ENCODE peak calls at places on chromosomes 2 and 18, in seven cellular contexts. One of them, this sample, is unnamed.

GRCh38 chr2:238174701-238175100 is 15.9 kb downstream of the ERFE start:
- DNase-seq in Karpas-422: no peak
- DNase-seq in cardiac muscle cell: no peak
- DNase-seq in IMR-90: no peak
- DNase-seq in esophagus squamous epithelium: no peak
- DNase-seq in naive thymus-derived CD4-positive, alpha-beta T cell: no peak
- DNase-seq in left ventricle myocardium inferior: no peak
- DNase-seq in this sample: no peak

GRCh38 chr2:151946856-151947523 is 118.8 kb upstream of the ARL5A start:
- DNase-seq in cardiac muscle cell: peak; percentile 68
- DNase-seq in naive thymus-derived CD4-positive, alpha-beta T cell: peak; percentile 19
- DNase-seq in Karpas-422: peak; percentile 76
- DNase-seq in left ventricle myocardium inferior: no peak
- DNase-seq in esophagus squamous epithelium: no peak
- DNase-seq in IMR-90: peak; percentile 1
- DNase-seq in this sample: peak; percentile 37

GRCh38 chr2:145184741-145185671 is 665.1 kb upstream of the ZEB2 start:
- DNase-seq in cardiac muscle cell: no peak
- DNase-seq in esophagus squamous epithelium: no peak
- DNase-seq in left ventricle myocardium inferior: no peak
- DNase-seq in IMR-90: peak; percentile 62
- DNase-seq in Karpas-422: no peak
- DNase-seq in naive thymus-derived CD4-positive, alpha-beta T cell: no peak
- DNase-seq in this sample: no peak

GRCh38 chr2:126115975-126116374 is 540.0 kb upstream of the GYPC start:
- DNase-seq in Karpas-422: no peak
- DNase-seq in left ventricle myocardium inferior: no peak
- DNase-seq in IMR-90: no peak
- DNase-seq in cardiac muscle cell: no peak
- DNase-seq in esophagus squamous epithelium: no peak
- DNase-seq in naive thymus-derived CD4-positive, alpha-beta T cell: no peak
- DNase-seq in this sample: no peak

GRCh38 chr2:219995409-219995808 is 368.0 kb downstream of the SLC4A3 start:
- DNase-seq in IMR-90: no peak
- DNase-seq in Karpas-422: no peak
- DNase-seq in left ventricle myocardium inferior: no peak
- DNase-seq in cardiac muscle cell: no peak
- DNase-seq in esophagus squamous epithelium: no peak
- DNase-seq in naive thymus-derived CD4-positive, alpha-beta T cell: no peak
- DNase-seq in this sample: no peak

GRCh38 chr2:202378001-202378400 is 1.9 kb downstream of the BMPR2 start:
- DNase-seq in esophagus squamous epithelium: no peak
- DNase-seq in Karpas-422: no peak
- DNase-seq in cardiac muscle cell: no peak
- DNase-seq in left ventricle myocardium inferior: no peak
- DNase-seq in IMR-90: no peak
- DNase-seq in naive thymus-derived CD4-positive, alpha-beta T cell: no peak
- DNase-seq in this sample: no peak

GRCh38 chr18:4454548-4455112 is 477 bp downstream of the DLGAP1 start:
- DNase-seq in cardiac muscle cell: no peak
- DNase-seq in IMR-90: no peak
- DNase-seq in naive thymus-derived CD4-positive, alpha-beta T cell: no peak
- DNase-seq in left ventricle myocardium inferior: no peak
- DNase-seq in Karpas-422: no peak
- DNase-seq in esophagus squamous epithelium: no peak
- DNase-seq in this sample: no peak

GRCh38 chr2:43531251-43531650 is 64.6 kb downstream of the THADA start:
- DNase-seq in IMR-90: no peak
- DNase-seq in naive thymus-derived CD4-positive, alpha-beta T cell: no peak
- DNase-seq in cardiac muscle cell: no peak
- DNase-seq in left ventricle myocardium inferior: no peak
- DNase-seq in esophagus squamous epithelium: no peak
- DNase-seq in Karpas-422: no peak
- DNase-seq in this sample: no peak

GRCh38 chr2:56185101-56185581 is 1.4 kb downstream of the CCDC85A start:
- DNase-seq in cardiac muscle cell: peak; percentile 33
- DNase-seq in Karpas-422: no peak
- DNase-seq in IMR-90: no peak
- DNase-seq in left ventricle myocardium inferior: peak; percentile 48
- DNase-seq in naive thymus-derived CD4-positive, alpha-beta T cell: no peak
- DNase-seq in esophagus squamous epithelium: no peak
- DNase-seq in this sample: no peak

GRCh38 chr18:6328624-6329016 is 86.1 kb downstream of the L3MBTL4 start:
- DNase-seq in IMR-90: no peak
- DNase-seq in left ventricle myocardium inferior: no peak
- DNase-seq in cardiac muscle cell: no peak
- DNase-seq in naive thymus-derived CD4-positive, alpha-beta T cell: no peak
- DNase-seq in Karpas-422: no peak
- DNase-seq in esophagus squamous epithelium: no peak
- DNase-seq in this sample: no peak

GRCh38 chr18:6327895-6328623 is 86.7 kb downstream of the L3MBTL4 start:
- DNase-seq in Karpas-422: no peak
- DNase-seq in cardiac muscle cell: no peak
- DNase-seq in naive thymus-derived CD4-positive, alpha-beta T cell: no peak
- DNase-seq in IMR-90: no peak
- DNase-seq in left ventricle myocardium inferior: no peak
- DNase-seq in esophagus squamous epithelium: no peak
- DNase-seq in this sample: no peak

GRCh38 chr18:6326566-6326965 is 88.1 kb downstream of the L3MBTL4 start:
- DNase-seq in naive thymus-derived CD4-positive, alpha-beta T cell: no peak
- DNase-seq in left ventricle myocardium inferior: no peak
- DNase-seq in Karpas-422: no peak
- DNase-seq in cardiac muscle cell: no peak
- DNase-seq in IMR-90: no peak
- DNase-seq in esophagus squamous epithelium: no peak
- DNase-seq in this sample: no peak

GRCh38 chr18:6323319-6323889 is 91.3 kb downstream of the L3MBTL4 start:
- DNase-seq in Karpas-422: no peak
- DNase-seq in IMR-90: no peak
- DNase-seq in naive thymus-derived CD4-positive, alpha-beta T cell: no peak
- DNase-seq in cardiac muscle cell: no peak
- DNase-seq in left ventricle myocardium inferior: no peak
- DNase-seq in esophagus squamous epithelium: no peak
- DNase-seq in this sample: no peak

GRCh38 chr18:6327485-6327884 is 87.2 kb downstream of the L3MBTL4 start:
- DNase-seq in left ventricle myocardium inferior: no peak
- DNase-seq in cardiac muscle cell: no peak
- DNase-seq in esophagus squamous epithelium: no peak
- DNase-seq in IMR-90: no peak
- DNase-seq in naive thymus-derived CD4-positive, alpha-beta T cell: no peak
- DNase-seq in Karpas-422: no peak
- DNase-seq in this sample: no peak
- H3K36me3 ChIP-seq in left ventricle myocardium inferior: peaks cover 5% of the 10 kb centered on the region
- H3K36me3 ChIP-seq in cardiac muscle cell: no peaks in the 10 kb centered on the region
- H3K36me3 ChIP-seq in esophagus squamous epithelium: no peaks in the 10 kb centered on the region
- H3K36me3 ChIP-seq in IMR-90: no peaks in the 10 kb centered on the region
- H3K36me3 ChIP-seq in naive thymus-derived CD4-positive, alpha-beta T cell: no peaks in the 10 kb centered on the region
- H3K36me3 ChIP-seq in Karpas-422: no peaks in the 10 kb centered on the region
- H3K36me3 ChIP-seq in this sample: no peaks in the 10 kb centered on the region

GRCh38 chr2:73133566-73134227 is 20.9 kb upstream of the RAB11FIP5 start:
- DNase-seq in naive thymus-derived CD4-positive, alpha-beta T cell: no peak
- DNase-seq in cardiac muscle cell: no peak
- DNase-seq in Karpas-422: no peak
- DNase-seq in left ventricle myocardium inferior: no peak
- DNase-seq in esophagus squamous epithelium: no peak
- DNase-seq in IMR-90: no peak
- DNase-seq in this sample: no peak

GRCh38 chr2:73134471-73134870 is 21.7 kb upstream of the RAB11FIP5 start:
- DNase-seq in cardiac muscle cell: no peak
- DNase-seq in IMR-90: peak; percentile 16
- DNase-seq in Karpas-422: no peak
- DNase-seq in left ventricle myocardium inferior: no peak
- DNase-seq in esophagus squamous epithelium: no peak
- DNase-seq in naive thymus-derived CD4-positive, alpha-beta T cell: no peak
- DNase-seq in this sample: no peak

GRCh38 chr2:73130790-73131189 is 18.0 kb upstream of the RAB11FIP5 start:
- DNase-seq in IMR-90: no peak
- DNase-seq in Karpas-422: no peak
- DNase-seq in esophagus squamous epithelium: no peak
- DNase-seq in naive thymus-derived CD4-positive, alpha-beta T cell: no peak
- DNase-seq in left ventricle myocardium inferior: no peak
- DNase-seq in cardiac muscle cell: no peak
- DNase-seq in this sample: no peak

GRCh38 chr2:73131807-73132206 is 19.1 kb upstream of the RAB11FIP5 start:
- DNase-seq in esophagus squamous epithelium: no peak
- DNase-seq in Karpas-422: no peak
- DNase-seq in cardiac muscle cell: no peak
- DNase-seq in left ventricle myocardium inferior: no peak
- DNase-seq in naive thymus-derived CD4-positive, alpha-beta T cell: no peak
- DNase-seq in IMR-90: no peak
- DNase-seq in this sample: no peak

GRCh38 chr2:73135236-73135635 is 22.5 kb upstream of the RAB11FIP5 start:
- DNase-seq in left ventricle myocardium inferior: no peak
- DNase-seq in IMR-90: no peak
- DNase-seq in naive thymus-derived CD4-positive, alpha-beta T cell: no peak
- DNase-seq in esophagus squamous epithelium: no peak
- DNase-seq in cardiac muscle cell: no peak
- DNase-seq in Karpas-422: no peak
- DNase-seq in this sample: no peak
- H3K4me1 ChIP-seq in left ventricle myocardium inferior: no peaks in the 10 kb centered on the region
- H3K4me1 ChIP-seq in IMR-90: no peaks in the 10 kb centered on the region
- H3K4me1 ChIP-seq in naive thymus-derived CD4-positive, alpha-beta T cell: no peaks in the 10 kb centered on the region
- H3K4me1 ChIP-seq in esophagus squamous epithelium: no peaks in the 10 kb centered on the region
- H3K4me1 ChIP-seq in cardiac muscle cell: no peaks in the 10 kb centered on the region
- H3K4me1 ChIP-seq in Karpas-422: no peaks in the 10 kb centered on the region
- H3K4me1 ChIP-seq in this sample: no peaks in the 10 kb centered on the region

GRCh38 chr18:76371301-76371700 is 123.7 kb downstream of the ZNF516 start:
- DNase-seq in left ventricle myocardium inferior: no peak
- DNase-seq in cardiac muscle cell: no peak
- DNase-seq in naive thymus-derived CD4-positive, alpha-beta T cell: no peak
- DNase-seq in Karpas-422: no peak
- DNase-seq in IMR-90: no peak
- DNase-seq in esophagus squamous epithelium: no peak
- DNase-seq in this sample: no peak

GRCh38 chr18:76369791-76370555 is 125.1 kb downstream of the ZNF516 start:
- DNase-seq in Karpas-422: no peak
- DNase-seq in naive thymus-derived CD4-positive, alpha-beta T cell: no peak
- DNase-seq in left ventricle myocardium inferior: no peak
- DNase-seq in cardiac muscle cell: no peak
- DNase-seq in esophagus squamous epithelium: no peak
- DNase-seq in IMR-90: no peak
- DNase-seq in this sample: no peak

GRCh38 chr18:76371804-76372203 is 123.2 kb downstream of the ZNF516 start:
- DNase-seq in naive thymus-derived CD4-positive, alpha-beta T cell: no peak
- DNase-seq in cardiac muscle cell: no peak
- DNase-seq in Karpas-422: no peak
- DNase-seq in esophagus squamous epithelium: no peak
- DNase-seq in IMR-90: no peak
- DNase-seq in left ventricle myocardium inferior: no peak
- DNase-seq in this sample: no peak

GRCh38 chr18:76367168-76367785 is 127.8 kb downstream of the ZNF516 start:
- DNase-seq in cardiac muscle cell: no peak
- DNase-seq in IMR-90: no peak
- DNase-seq in Karpas-422: no peak
- DNase-seq in left ventricle myocardium inferior: no peak
- DNase-seq in naive thymus-derived CD4-positive, alpha-beta T cell: no peak
- DNase-seq in esophagus squamous epithelium: no peak
- DNase-seq in this sample: no peak

GRCh38 chr18:76368976-76369375 is 126.1 kb downstream of the ZNF516 start:
- DNase-seq in Karpas-422: no peak
- DNase-seq in naive thymus-derived CD4-positive, alpha-beta T cell: no peak
- DNase-seq in esophagus squamous epithelium: no peak
- DNase-seq in left ventricle myocardium inferior: no peak
- DNase-seq in cardiac muscle cell: no peak
- DNase-seq in IMR-90: no peak
- DNase-seq in this sample: no peak
- H3K27ac ChIP-seq in Karpas-422: no peak overlapping the region
- H3K27ac ChIP-seq in naive thymus-derived CD4-positive, alpha-beta T cell: no peak overlapping the region
- H3K27ac ChIP-seq in esophagus squamous epithelium: no peak overlapping the region
- H3K27ac ChIP-seq in left ventricle myocardium inferior: no peak overlapping the region
- H3K27ac ChIP-seq in cardiac muscle cell: no peak overlapping the region
- H3K27ac ChIP-seq in IMR-90: no peak overlapping the region
- H3K27ac ChIP-seq in this sample: no peak overlapping the region

DNA sequence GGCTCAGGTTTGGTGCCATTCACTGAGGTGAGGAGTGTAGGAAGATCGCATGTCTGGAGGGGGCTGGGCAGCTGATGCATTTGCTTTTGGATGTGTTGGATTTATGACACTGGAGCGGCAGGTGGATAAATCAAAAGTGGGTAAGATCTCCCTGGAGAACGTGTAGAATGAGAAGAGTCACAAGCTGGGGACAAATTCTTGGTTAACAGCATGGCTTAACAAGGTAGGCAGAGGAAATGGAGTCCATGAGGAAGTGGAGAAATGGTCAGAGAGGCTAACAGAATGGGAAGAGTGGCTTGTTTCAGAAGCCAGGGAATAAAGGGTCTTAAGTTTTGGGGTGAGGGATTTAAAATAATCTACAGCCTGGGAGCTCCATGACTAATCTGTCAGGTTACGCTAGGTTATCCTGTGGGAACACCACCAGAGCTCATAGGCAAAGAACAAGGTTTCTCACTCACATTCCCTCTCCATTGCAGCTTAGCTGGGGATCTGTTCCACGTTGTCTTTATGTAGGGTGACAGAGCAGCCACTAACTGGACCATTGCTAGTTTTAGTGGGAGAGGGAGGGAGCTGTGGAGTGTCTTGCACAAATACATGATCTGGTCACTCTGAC is 12.8 kb downstream of the TSN start:
- DNase-seq in naive thymus-derived CD4-positive, alpha-beta T cell: no peak
- DNase-seq in esophagus squamous epithelium: no peak
- DNase-seq in cardiac muscle cell: no peak
- DNase-seq in IMR-90: no peak
- DNase-seq in left ventricle myocardium inferior: no peak
- DNase-seq in Karpas-422: no peak
- DNase-seq in this sample: no peak
- H3K36me3 ChIP-seq in naive thymus-derived CD4-positive, alpha-beta T cell: peaks cover 21% of the 10 kb centered on the region
- H3K36me3 ChIP-seq in esophagus squamous epithelium: peaks cover 27% of the 10 kb centered on the region
- H3K36me3 ChIP-seq in cardiac muscle cell: peaks cover 31% of the 10 kb centered on the region
- H3K36me3 ChIP-seq in IMR-90: peaks cover 24% of the 10 kb centered on the region
- H3K36me3 ChIP-seq in left ventricle myocardium inferior: peaks cover 59% of the 10 kb centered on the region
- H3K36me3 ChIP-seq in Karpas-422: peaks cover 49% of the 10 kb centered on the region
- H3K36me3 ChIP-seq in this sample: peaks cover 8% of the 10 kb centered on the region

GRCh38 chr18:75206637-75207297 is 2.2 kb downstream of the PTGR3 start:
- DNase-seq in Karpas-422: no peak
- DNase-seq in naive thymus-derived CD4-positive, alpha-beta T cell: no peak
- DNase-seq in cardiac muscle cell: no peak
- DNase-seq in IMR-90: no peak
- DNase-seq in left ventricle myocardium inferior: no peak
- DNase-seq in esophagus squamous epithelium: no peak
- DNase-seq in this sample: no peak
- H3K4me1 ChIP-seq in Karpas-422: peaks cover 22% of the 10 kb centered on the region
- H3K4me1 ChIP-seq in naive thymus-derived CD4-positive, alpha-beta T cell: peaks cover 11% of the 10 kb centered on the region
- H3K4me1 ChIP-seq in cardiac muscle cell: peaks cover 12% of the 10 kb centered on the region
- H3K4me1 ChIP-seq in IMR-90: peaks cover 10% of the 10 kb centered on the region
- H3K4me1 ChIP-seq in left ventricle myocardium inferior: peaks cover 86% of the 10 kb centered on the region
- H3K4me1 ChIP-seq in esophagus squamous epithelium: peaks cover 22% of the 10 kb centered on the region
- H3K4me1 ChIP-seq in this sample: peaks cover 11% of the 10 kb centered on the region

This sample was measured in iPS DF 6.9.